ENCODE peak calls at places on chromosomes 12 and 14, in nine cellular contexts. H, U, X, T, V, M, W, P and L are unnamed samples.

GRCh38 chr12:66538970-66539369 is 139.9 kb downstream of the GRIP1 start:
- DNase-seq in H (no peak), U (no peak), X (no peak), T (no peak), V (no peak), M (no peak), W (no peak), P (no peak), L (no peak)

GRCh38 chr12:54502485-54502884 is 4.9 kb downstream of the NCKAP1L start:
- DNase-seq in H (no peak), U (no peak), X (no peak), T (no peak), V (no peak), M (no peak), W (peak), P (no peak), L (no peak)

GRCh38 chr14:54784060-54784459 is 118.6 kb downstream of the GCH1 start:
- DNase-seq in H (no peak), U (no peak), X (no peak), T (no peak), V (no peak), M (no peak), W (no peak), P (peak), L (no peak)

GRCh38 chr12:2298556-2299195 is 245.9 kb downstream of the CACNA1C start:
- DNase-seq in H (no peak), U (no peak), X (no peak), T (no peak), V (no peak), M (no peak), W (no peak), P (peak), L (no peak)

GRCh38 chr12:105083551-105084105 is 630 bp downstream of the ALDH1L2 start:
- DNase-seq in H (no peak), U (peak), X (peak), T (peak), V (peak), M (peak), W (peak), P (peak), L (peak)

GRCh38 chr14:58327019-58327418 is 28.7 kb downstream of the ARID4A start:
- DNase-seq in H (no peak), U (no peak), X (no peak), T (peak), V (no peak), M (no peak), W (no peak), P (no peak), L (no peak)

GRCh38 chr12:110762891-110763290 is 20.2 kb upstream of the PPP1CC start:
- DNase-seq in H (no peak), U (no peak), X (no peak), T (no peak), V (no peak), M (no peak), W (no peak), P (no peak), L (no peak)

GRCh38 chr12:45833401-45833800 is 103.9 kb downstream of the ARID2 start:
- DNase-seq in H (no peak), U (no peak), X (no peak), T (no peak), V (no peak), M (no peak), W (no peak), P (no peak), L (no peak)

GRCh38 chr14:80055912-80056801 is 155.1 kb downstream of the DIO2 start:
- DNase-seq in H (peak), U (no peak), X (peak), T (peak), V (no peak), M (no peak), W (peak), P (no peak), L (peak)

GRCh38 chr12:2959508-2960431 is 573 bp downstream of the TEAD4 start:
- DNase-seq in H (peak), U (peak), X (peak), T (peak), V (no peak), M (peak), W (peak), P (peak), L (peak)

GRCh38 chr14:55277972-55278740 is 6.9 kb downstream of the FBXO34 start:
- DNase-seq in H (no peak), U (no peak), X (no peak), T (no peak), V (no peak), M (no peak), W (peak), P (no peak), L (no peak)

GRCh38 chr12:120194534-120195395 is at the start of gene GCN1:
- DNase-seq in H (peak), U (peak), X (peak), T (peak), V (peak), M (peak), W (peak), P (peak), L (peak)

GRCh38 chr12:104763163-104763805 is 194.8 kb downstream of the SLC41A2 start:
- DNase-seq in H (no peak), U (no peak), X (peak), T (no peak), V (no peak), M (no peak), W (no peak), P (no peak), L (peak)

GRCh38 chr12:123142518-123142840 is 8.4 kb downstream of the PITPNM2 start:
- DNase-seq in H (no peak), U (no peak), X (no peak), T (no peak), V (peak), M (no peak), W (no peak), P (no peak), L (no peak)

GRCh38 chr12:101759396-101760047 is 20.3 kb upstream of the SYCP3 start:
- DNase-seq in H (no peak), U (no peak), X (peak), T (peak), V (no peak), M (no peak), W (peak), P (no peak), L (peak)

GRCh38 chr12:95600567-95600966 is 49.3 kb upstream of the USP44 start:
- DNase-seq in H (no peak), U (no peak), X (no peak), T (no peak), V (no peak), M (no peak), W (no peak), P (no peak), L (no peak)
- TF ChIP-seq CTCF in H (no peak), U (no peak), X (no peak), T (no peak), V (no peak), M (no peak), W (no peak), P (no peak), L (no peak)

DNA sequence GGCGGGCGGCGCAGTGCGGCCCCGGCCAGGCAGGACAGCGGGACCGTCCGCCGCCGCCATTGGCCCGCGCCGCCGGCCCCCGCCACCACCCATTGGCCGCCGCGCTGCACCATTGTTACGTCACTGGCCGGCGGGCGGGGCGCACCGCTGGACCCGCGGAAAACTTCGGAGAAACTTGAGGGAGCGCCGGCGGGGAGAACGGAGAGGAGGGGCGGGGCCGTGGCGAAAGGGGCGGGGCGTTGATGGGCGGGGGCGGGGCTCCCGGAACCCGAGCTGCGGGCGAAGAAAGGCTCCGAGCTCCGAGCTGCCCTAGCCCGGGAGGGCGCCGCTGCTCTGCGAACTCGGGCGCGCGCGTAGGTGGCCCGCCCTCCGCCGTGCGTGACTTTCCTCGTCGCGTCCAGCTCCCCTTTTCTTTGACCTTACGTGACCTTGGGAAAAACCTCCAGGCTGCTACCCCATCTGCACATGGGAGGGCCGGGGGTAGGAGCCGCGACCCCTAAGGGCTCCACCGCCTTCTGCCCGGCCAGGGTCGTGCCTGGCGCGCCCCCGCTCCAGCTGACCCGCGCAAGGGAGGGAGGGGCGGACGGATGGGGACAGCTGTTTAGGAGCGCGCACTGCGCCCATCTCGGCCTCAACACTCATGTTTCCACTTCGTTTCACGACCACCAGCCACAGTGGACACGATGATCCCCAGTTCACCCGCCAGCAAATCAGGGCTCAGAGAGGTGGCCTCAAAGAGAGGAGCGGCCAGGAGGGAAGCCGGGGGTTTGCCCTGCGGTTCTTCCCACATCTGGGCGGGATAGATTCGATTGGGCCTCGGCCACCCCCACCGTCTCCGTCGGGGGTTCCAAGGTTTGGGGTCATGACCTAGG is at the start of gene ANKRD9:
- DNase-seq in H (peak), U (peak), X (peak), T (peak), V (peak), M (peak), W (peak), P (peak), L (peak)
- TF ChIP-seq CTCF in H (no peak), U (peak), X (no peak), T (peak), V (no peak), M (no peak), W (no peak), P (no peak), L (no peak)

DNA sequence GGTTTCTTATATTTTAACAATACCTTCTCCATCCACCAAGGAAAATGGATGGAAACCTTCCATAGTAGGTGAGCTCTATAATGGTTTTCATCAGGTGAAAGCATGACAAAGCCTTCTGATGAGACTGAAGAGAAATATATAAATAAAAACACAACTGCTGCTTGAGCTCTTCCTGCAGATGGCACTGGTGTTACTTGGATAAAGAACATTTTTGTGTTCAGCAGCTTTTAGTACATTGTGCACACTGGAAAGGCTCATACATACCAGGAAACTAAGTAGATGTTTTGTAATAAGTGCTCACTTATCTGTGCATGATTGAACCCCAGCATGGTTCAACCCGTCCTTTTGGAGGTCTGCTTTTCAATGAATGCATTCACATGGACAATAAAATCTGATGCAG is 357.3 kb upstream of the MIS18BP1 start:
- DNase-seq in H (no peak), U (no peak), X (peak), T (no peak), V (no peak), M (no peak), W (peak), P (no peak), L (peak)
- TF ChIP-seq CTCF in H (no peak), U (no peak), X (peak), T (peak), V (no peak), M (no peak), W (no peak), P (no peak), L (peak)

DNA sequence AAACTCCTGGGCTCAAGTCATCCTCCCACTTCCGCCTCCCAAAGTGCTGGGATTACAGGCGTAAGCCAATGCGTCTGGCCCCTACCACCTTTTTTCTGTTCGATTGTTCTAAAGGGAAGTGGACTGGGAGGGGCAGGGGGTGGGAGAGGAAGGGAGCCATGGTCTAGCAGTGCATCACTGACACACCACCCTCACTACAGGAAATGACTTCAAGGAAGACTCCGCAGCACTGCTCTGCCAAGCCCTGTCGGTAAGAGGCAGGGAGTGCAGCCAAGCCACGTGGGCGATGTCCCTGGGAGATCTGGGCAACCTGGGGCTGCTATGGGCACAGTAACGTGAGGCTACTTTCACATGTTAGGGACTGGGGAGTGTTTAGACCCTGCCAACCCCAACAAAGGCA is 18.0 kb downstream of the LRRC74A start:
- DNase-seq in H (peak), U (peak), X (no peak), T (no peak), V (peak), M (no peak), W (peak), P (peak), L (peak)
- TF ChIP-seq CTCF in H (no peak), U (peak), X (no peak), T (no peak), V (no peak), M (no peak), W (peak), P (no peak), L (no peak)

DNA sequence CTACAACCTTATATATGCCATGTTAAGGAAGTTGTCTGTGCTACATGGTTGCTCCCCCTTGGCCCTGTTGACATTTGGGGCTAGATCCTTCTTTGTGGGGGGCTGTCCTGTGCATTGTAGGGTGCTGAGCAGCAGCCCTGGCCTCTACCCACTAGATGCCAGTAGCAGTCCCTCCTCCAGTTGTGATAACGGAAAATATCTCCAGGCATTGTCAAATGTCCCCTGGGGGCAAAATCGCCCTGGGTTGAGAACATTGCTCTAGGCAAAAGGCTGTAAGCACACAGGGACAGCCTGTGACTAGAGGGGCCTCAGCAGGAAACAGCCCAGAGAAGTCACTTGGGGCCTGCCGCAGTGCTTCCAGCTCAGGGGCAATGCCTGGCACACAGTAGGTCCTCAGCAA is 1100.3 kb downstream of the BCL11B start:
- DNase-seq in H (no peak), U (no peak), X (no peak), T (no peak), V (no peak), M (no peak), W (no peak), P (no peak), L (no peak)
- TF ChIP-seq CTCF in H (no peak), U (no peak), X (no peak), T (no peak), V (no peak), M (no peak), W (no peak), P (no peak), L (no peak)